ENCODE peak calls at places on chromosomes 16 and 17, in four cellular contexts. O is H1, S is HepG2, E is K562. D is an unnamed sample.

GRCh38 chr17:71334041-71334781 is 786.6 kb upstream of the SOX9 start:
- DNase-seq in O (no peak), S (no peak), E (no peak), D (no peak)

GRCh38 chr17:7445011-7445927 is at the start of gene CHRNB1:
- DNase-seq in O (peak), S (peak), E (peak), D (peak)

GRCh38 chr16:55711959-55712876 is 56.4 kb downstream of the SLC6A2 start:
- DNase-seq in O (no peak), S (peak), E (peak), D (peak)

GRCh38 chr17:63405741-63406261 is 40.3 kb downstream of the CYB561 start:
- DNase-seq in O (no peak), S (peak), E (peak), D (peak)

GRCh38 chr17:57678393-57678792 is 66.7 kb downstream of the CCDC182 start:
- DNase-seq in O (no peak), S (no peak), E (no peak), D (no peak)

GRCh38 chr16:86368261-86368660 is 142.1 kb upstream of the FOXF1 start:
- DNase-seq in O (no peak), S (no peak), E (no peak), D (no peak)

GRCh38 chr16:83059237-83059636 is 432.5 kb downstream of the CDH13 start:
- DNase-seq in O (no peak), S (no peak), E (no peak), D (no peak)

GRCh38 chr17:28505986-28506665 is at the start of gene FOXN1:
- DNase-seq in O (no peak), S (no peak), E (no peak), D (no peak)

GRCh38 chr17:65301184-65301583 is 164.0 kb downstream of the RGS9 start:
- DNase-seq in O (no peak), S (no peak), E (no peak), D (no peak)

GRCh38 chr17:79664925-79665738 is 54.3 kb upstream of the RBFOX3 start:
- DNase-seq in O (no peak), S (no peak), E (no peak), D (peak)

GRCh38 chr17:75785770-75786538 is 1.3 kb downstream of the UNK start:
- DNase-seq in O (no peak), S (no peak), E (no peak), D (no peak)

GRCh38 chr17:28572294-28573099 is 1.2 kb upstream of the PIGS start:
- DNase-seq in O (no peak), S (no peak), E (no peak), D (no peak)

GRCh38 chr16:72043058-72043457 is 11.2 kb upstream of the HP start:
- DNase-seq in O (no peak), S (peak), E (no peak), D (no peak)

DNA sequence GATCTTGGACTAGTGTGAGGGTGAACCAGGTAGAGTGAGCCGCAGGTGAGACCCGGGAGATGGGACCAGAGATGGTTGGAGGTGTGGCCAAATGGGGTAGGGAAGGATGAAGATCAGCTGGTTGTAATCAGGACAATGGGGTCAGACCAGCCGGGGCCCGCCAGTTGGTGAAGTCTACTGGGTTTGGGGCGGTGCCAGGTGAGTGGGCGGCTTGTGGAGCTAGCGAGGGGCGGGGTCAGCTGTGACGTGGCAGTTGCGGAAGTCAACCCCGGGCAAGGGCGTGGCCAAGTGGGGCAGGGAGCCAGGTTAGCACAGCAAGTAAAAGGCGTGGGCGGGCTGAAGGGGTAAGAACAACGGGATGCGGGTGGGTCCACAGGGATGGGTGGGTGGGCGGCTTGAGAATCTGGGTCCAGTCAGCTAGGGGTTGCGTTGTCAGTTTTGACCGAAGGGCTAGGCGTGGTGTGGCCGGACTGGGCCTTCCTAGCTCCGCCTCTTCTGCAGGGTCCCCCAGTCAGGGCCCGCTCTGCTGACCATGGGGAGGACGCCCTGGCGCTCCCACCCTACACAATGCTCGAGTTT is 25.5 kb upstream of the ALKBH5 start:
- DNase-seq in O (peak), S (no peak), E (peak), D (peak)
- TF ChIP-seq FOSL1 in O (no peak), S (no peak), E (no peak), D (no peak)

DNA sequence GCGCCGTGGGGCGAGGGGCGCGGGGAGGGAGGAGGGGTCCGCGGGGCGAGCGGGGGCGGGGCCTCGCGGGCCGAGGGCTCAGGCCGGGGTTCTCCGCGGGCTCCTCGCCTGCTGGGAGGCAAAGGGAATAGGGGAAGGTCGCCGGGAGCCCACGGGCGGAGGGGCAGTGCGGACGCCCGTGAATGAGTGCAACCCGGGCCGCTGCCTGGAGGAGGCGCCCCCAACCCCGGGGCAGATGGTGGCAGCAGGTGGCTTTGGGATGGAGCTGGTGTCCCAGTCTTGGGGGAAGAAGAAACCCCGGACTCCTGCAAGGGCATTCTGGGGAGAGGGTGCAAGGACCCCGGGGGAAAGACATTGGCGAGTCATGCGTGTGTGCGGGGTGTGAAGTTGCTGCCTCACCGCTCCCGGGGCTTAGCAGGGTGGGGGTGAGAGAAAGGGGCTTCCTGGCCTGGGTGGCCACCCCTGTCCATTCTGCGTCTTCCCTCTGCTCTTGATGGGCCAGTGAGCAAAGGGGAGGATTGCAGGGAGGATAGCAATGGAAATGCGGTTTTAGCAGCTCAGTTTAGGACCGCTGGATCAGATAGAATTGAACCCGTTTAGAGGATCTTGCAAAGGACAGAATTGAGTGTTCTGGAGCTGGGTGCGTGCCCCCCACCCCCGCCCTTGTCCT is 508 bp downstream of the KIAA0513 start:
- DNase-seq in O (no peak), S (no peak), E (no peak), D (no peak)
- TF ChIP-seq FOSL1 in O (no peak), S (no peak), E (no peak), D (no peak)

GRCh38 chr16:87958632-87959031 is 7.4 kb downstream of the BANP start:
- DNase-seq in O (no peak), S (no peak), E (no peak), D (no peak)

GRCh38 chr16:87963400-87963799 is 12.2 kb downstream of the BANP start:
- DNase-seq in O (no peak), S (no peak), E (no peak), D (no peak)

GRCh38 chr16:87964049-87964448 is 12.8 kb downstream of the BANP start:
- DNase-seq in O (no peak), S (no peak), E (no peak), D (no peak)

GRCh38 chr16:87959391-87959968 is 8.2 kb downstream of the BANP start:
- DNase-seq in O (no peak), S (no peak), E (peak), D (no peak)

DNA sequence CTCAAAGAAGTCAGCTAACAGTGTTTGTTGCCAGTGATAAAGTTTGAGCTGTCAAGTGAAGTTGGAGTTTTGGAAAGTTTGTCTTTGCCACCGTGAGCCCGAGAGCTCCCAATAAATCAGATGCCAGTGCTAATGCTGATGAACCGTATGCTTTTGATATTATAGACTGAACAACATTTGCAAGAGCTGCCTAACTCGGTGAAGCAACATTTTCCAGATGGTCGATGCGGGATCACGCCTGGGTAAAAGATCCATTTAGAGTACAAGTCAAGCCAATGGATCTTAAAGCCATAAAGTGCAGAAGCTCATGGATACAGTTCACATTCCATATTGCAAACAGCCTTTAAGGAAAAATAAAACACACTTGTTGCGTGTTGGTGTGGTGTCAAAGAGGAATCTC is 9.6 kb downstream of the BANP start:
- DNase-seq in O (no peak), S (no peak), E (no peak), D (no peak)
- TF ChIP-seq FOSL1 in O (no peak), S (no peak), E (no peak), D (no peak)

GRCh38 chr16:28880955-28881354 is 2.7 kb downstream of the ATP2A1 start:
- DNase-seq in O (no peak), S (no peak), E (no peak), D (no peak)

GRCh38 chr16:28884045-28884444 is 5.8 kb downstream of the ATP2A1 start:
- DNase-seq in O (no peak), S (no peak), E (no peak), D (no peak)

GRCh38 chr16:28880589-28880915 is 2.3 kb downstream of the ATP2A1 start:
- DNase-seq in O (no peak), S (no peak), E (no peak), D (no peak)

GRCh38 chr16:28883221-28883996 is 5.1 kb downstream of the ATP2A1 start:
- DNase-seq in O (no peak), S (no peak), E (no peak), D (no peak)

GRCh38 chr16:28882476-28883180 is 4.3 kb downstream of the ATP2A1 start:
- DNase-seq in O (no peak), S (no peak), E (no peak), D (no peak)
- TF ChIP-seq FOSL1 in O (no peak), S (no peak), E (no peak), D (no peak)

GRCh38 chr17:4657678-4658077 is 16.2 kb upstream of the ALOX15 start:
- DNase-seq in O (no peak), S (no peak), E (no peak), D (no peak)
- TF ChIP-seq FOSL1 in O (no peak), S (no peak), E (no peak), D (no peak)

DNA sequence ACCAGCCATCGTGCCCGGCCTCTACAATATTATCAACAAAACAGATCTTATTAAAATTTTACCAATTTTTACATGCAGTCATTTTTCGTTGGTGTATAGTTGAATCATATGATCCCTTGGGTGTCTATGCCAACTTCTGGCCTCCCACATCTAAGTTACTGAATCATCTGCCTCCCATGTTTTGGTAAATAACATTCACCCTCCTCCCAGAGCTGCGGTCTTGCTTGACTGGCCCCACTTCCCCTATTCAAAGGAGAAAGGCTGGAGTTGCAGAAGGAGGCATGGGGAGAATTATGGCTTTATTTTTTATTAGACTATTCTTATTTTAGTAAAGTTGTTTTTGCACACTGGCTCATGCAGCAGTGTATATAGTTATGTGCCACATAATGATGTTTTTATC is 18.5 kb upstream of the CCL23 start:
- DNase-seq in O (no peak), S (no peak), E (no peak), D (no peak)
- TF ChIP-seq FOSL1 in O (no peak), S (no peak), E (no peak), D (no peak)

GRCh38 chr16:11976850-11977205 is 294 bp downstream of the SNX29 start:
- DNase-seq in O (no peak), S (no peak), E (no peak), D (no peak)
- TF ChIP-seq FOSL1 in O (no peak), S (no peak), E (no peak), D (no peak)

GRCh38 chr17:47704781-47705180 is 10.8 kb downstream of the TBKBP1 start:
- DNase-seq in O (no peak), S (no peak), E (no peak), D (no peak)

GRCh38 chr17:47704116-47704515 is 10.2 kb downstream of the TBKBP1 start:
- DNase-seq in O (no peak), S (no peak), E (no peak), D (no peak)

GRCh38 chr17:47707884-47708283 is 13.9 kb downstream of the TBKBP1 start:
- DNase-seq in O (no peak), S (no peak), E (no peak), D (no peak)

GRCh38 chr17:47707056-47707791 is 13.3 kb downstream of the TBKBP1 start:
- DNase-seq in O (no peak), S (peak), E (no peak), D (no peak)

GRCh38 chr17:47705536-47706481 is 11.8 kb downstream of the TBKBP1 start:
- DNase-seq in O (no peak), S (no peak), E (no peak), D (no peak)
- TF ChIP-seq FOSL1 in O (no peak), S (no peak), E (no peak), D (no peak)

GRCh38 chr17:55632893-55633292 is 89.8 kb downstream of the TMEM100 start:
- DNase-seq in O (no peak), S (no peak), E (no peak), D (no peak)
- TF ChIP-seq FOSL1 in O (no peak), S (no peak), E (peak), D (no peak)